ENCODE peak calls at places on chromosomes 12 and 14, in four cellular contexts. One of them, this sample, is unnamed.
A peak's percentile ranks its signal among the peaks of the same experiment; 100 is the strongest.

GRCh38 chr12:102459314-102459713 is 21.0 kb downstream of the IGF1 start:
- DNase-seq in H1: no peak
- DNase-seq in HepG2: no peak
- DNase-seq in K562: no peak
- DNase-seq in this sample: no peak

GRCh38 chr14:92400579-92401444 is 77.8 kb downstream of the SLC24A4 start:
- DNase-seq in H1: no peak
- DNase-seq in HepG2: no peak
- DNase-seq in K562: no peak
- DNase-seq in this sample: peak; percentile 82

GRCh38 chr12:66548338-66549049 is 130.4 kb downstream of the GRIP1 start:
- DNase-seq in HepG2: no peak
- DNase-seq in H1: no peak
- DNase-seq in K562: no peak
- DNase-seq in this sample: no peak

GRCh38 chr12:65670775-65671174 is 153.5 kb upstream of the HMGA2 start:
- DNase-seq in HepG2: no peak
- DNase-seq in H1: no peak
- DNase-seq in K562: no peak
- DNase-seq in this sample: no peak

GRCh38 chr12:51395283-51396230 is 4.4 kb upstream of the GALNT6 start:
- DNase-seq in HepG2: no peak
- DNase-seq in H1: no peak
- DNase-seq in K562: peak; percentile 79
- DNase-seq in this sample: peak; percentile 70

GRCh38 chr14:23629831-23630396 is 6.2 kb upstream of the DHRS2 start:
- DNase-seq in K562: no peak
- DNase-seq in H1: no peak
- DNase-seq in HepG2: no peak
- DNase-seq in this sample: no peak

GRCh38 chr12:53578783-53579182 is 47.4 kb downstream of the ATF7 start:
- DNase-seq in K562: no peak
- DNase-seq in HepG2: no peak
- DNase-seq in H1: no peak
- DNase-seq in this sample: no peak

GRCh38 chr12:128711486-128711885 is 112.3 kb downstream of the SLC15A4 start:
- DNase-seq in HepG2: no peak
- DNase-seq in K562: no peak
- DNase-seq in H1: no peak
- DNase-seq in this sample: no peak

GRCh38 chr12:111942557-111942956 is 70.4 kb downstream of the TMEM116 start:
- DNase-seq in H1: no peak
- DNase-seq in HepG2: no peak
- DNase-seq in K562: no peak
- DNase-seq in this sample: no peak

GRCh38 chr14:70188608-70189540 is at the start of gene SLC8A3:
- DNase-seq in H1: no peak
- DNase-seq in HepG2: no peak
- DNase-seq in K562: no peak
- DNase-seq in this sample: no peak

GRCh38 chr12:4388662-4389061 is 9.2 kb upstream of the FGF23 start:
- DNase-seq in HepG2: no peak
- DNase-seq in K562: peak; percentile 82
- DNase-seq in H1: no peak
- DNase-seq in this sample: no peak

GRCh38 chr14:81265641-81266169 is 44.9 kb upstream of the GTF2A1 start:
- DNase-seq in H1: no peak
- DNase-seq in HepG2: no peak
- DNase-seq in K562: no peak
- DNase-seq in this sample: no peak

GRCh38 chr14:25132094-25132493 is 82.1 kb upstream of the STXBP6 start:
- DNase-seq in K562: no peak
- DNase-seq in H1: no peak
- DNase-seq in HepG2: no peak
- DNase-seq in this sample: no peak

GRCh38 chr14:49541049-49541448 is 45.1 kb downstream of the RPS29 start:
- DNase-seq in H1: no peak
- DNase-seq in HepG2: no peak
- DNase-seq in K562: no peak
- DNase-seq in this sample: no peak

GRCh38 chr14:41607966-41608663 is 1.4 kb downstream of the LRFN5 start:
- DNase-seq in H1: no peak
- DNase-seq in HepG2: no peak
- DNase-seq in K562: no peak
- DNase-seq in this sample: no peak

GRCh38 chr12:102204025-102204424 is 6.4 kb upstream of the PMCH start:
- DNase-seq in K562: no peak
- DNase-seq in HepG2: no peak
- DNase-seq in H1: no peak
- DNase-seq in this sample: no peak

GRCh38 chr12:121560392-121561021 is 20.3 kb downstream of the KDM2B start:
- DNase-seq in H1: no peak
- DNase-seq in K562: no peak
- DNase-seq in HepG2: no peak
- DNase-seq in this sample: peak; percentile 63

GRCh38 chr12:57148469-57149308 is 1.3 kb upstream of the LRP1-AS start:
- DNase-seq in HepG2: peak; percentile 73
- DNase-seq in H1: no peak
- DNase-seq in K562: no peak
- DNase-seq in this sample: no peak

GRCh38 chr14:68621400-68622365 is 171.2 kb downstream of the ZFP36L1 start:
- DNase-seq in HepG2: no peak
- DNase-seq in H1: no peak
- DNase-seq in K562: no peak
- DNase-seq in this sample: no peak

GRCh38 chr12:58310828-58311273 is 369.5 kb downstream of the ATP23 start:
- DNase-seq in HepG2: peak; percentile 28
- DNase-seq in H1: no peak
- DNase-seq in K562: no peak
- DNase-seq in this sample: no peak

GRCh38 chr14:29805415-29806123 is 122.1 kb downstream of the PRKD1 start:
- DNase-seq in HepG2: no peak
- DNase-seq in K562: peak; percentile 7
- DNase-seq in H1: no peak
- DNase-seq in this sample: no peak

GRCh38 chr12:112303004-112303403 is 79.2 kb downstream of the HECTD4 start:
- DNase-seq in HepG2: no peak
- DNase-seq in H1: no peak
- DNase-seq in K562: no peak
- DNase-seq in this sample: peak; percentile 91

GRCh38 chr12:125185311-125185739 is 120.1 kb downstream of the AACS start:
- DNase-seq in K562: no peak
- DNase-seq in HepG2: no peak
- DNase-seq in H1: no peak
- DNase-seq in this sample: no peak

GRCh38 chr12:110582286-110583136 is 607 bp downstream of the PPTC7 start:
- DNase-seq in K562: peak; percentile 61
- DNase-seq in H1: no peak
- DNase-seq in HepG2: no peak
- DNase-seq in this sample: no peak

GRCh38 chr12:52442600-52443061 is 8.5 kb upstream of the KRT75 start:
- DNase-seq in K562: no peak
- DNase-seq in HepG2: no peak
- DNase-seq in H1: peak; percentile 39
- DNase-seq in this sample: no peak

GRCh38 chr14:102795060-102795925 is 18.0 kb downstream of the TRAF3 start:
- DNase-seq in HepG2: peak; percentile 82
- DNase-seq in K562: peak; percentile 26
- DNase-seq in H1: no peak
- DNase-seq in this sample: no peak

GRCh38 chr14:98925362-98926040 is 346.5 kb downstream of the BCL11B start:
- DNase-seq in K562: no peak
- DNase-seq in H1: no peak
- DNase-seq in HepG2: no peak
- DNase-seq in this sample: no peak

GRCh38 chr12:1739368-1739767 is 48.5 kb downstream of the ADIPOR2 start:
- DNase-seq in HepG2: no peak
- DNase-seq in H1: no peak
- DNase-seq in K562: no peak
- DNase-seq in this sample: no peak

GRCh38 chr14:68464716-68465115 is 328.2 kb downstream of the ZFP36L1 start:
- DNase-seq in HepG2: no peak
- DNase-seq in H1: no peak
- DNase-seq in K562: no peak
- DNase-seq in this sample: no peak

GRCh38 chr12:68271346-68271745 is 17.9 kb upstream of the IL22 start:
- DNase-seq in K562: no peak
- DNase-seq in H1: no peak
- DNase-seq in HepG2: no peak
- DNase-seq in this sample: no peak

GRCh38 chr12:89789862-89790261 is 81.2 kb upstream of the ATP2B1 start:
- DNase-seq in K562: no peak
- DNase-seq in H1: no peak
- DNase-seq in HepG2: no peak
- DNase-seq in this sample: peak; percentile 43

GRCh38 chr12:108730337-108731104 is 797 bp downstream of the CORO1C start:
- DNase-seq in HepG2: peak; percentile 54
- DNase-seq in H1: peak; percentile 57
- DNase-seq in K562: peak; percentile 59
- DNase-seq in this sample: no peak

GRCh38 chr12:91893476-91893875 is 252.2 kb downstream of the BTG1 start:
- DNase-seq in K562: no peak
- DNase-seq in H1: no peak
- DNase-seq in HepG2: no peak
- DNase-seq in this sample: no peak

GRCh38 chr12:29320295-29321090 is 60.5 kb downstream of the ERGIC2 start:
- DNase-seq in K562: no peak
- DNase-seq in H1: no peak
- DNase-seq in HepG2: peak; percentile 2
- DNase-seq in this sample: no peak

GRCh38 chr14:24057867-24058259 is 6.1 kb downstream of the CARMIL3 start:
- DNase-seq in K562: no peak
- DNase-seq in H1: no peak
- DNase-seq in HepG2: no peak
- DNase-seq in this sample: no peak

GRCh38 chr14:89185919-89186849 is 230.8 kb downstream of the FOXN3 start:
- DNase-seq in HepG2: no peak
- DNase-seq in K562: no peak
- DNase-seq in H1: no peak
- DNase-seq in this sample: no peak

GRCh38 chr14:38135096-38135495 is 72.6 kb upstream of the SSTR1 start:
- DNase-seq in K562: no peak
- DNase-seq in HepG2: no peak
- DNase-seq in H1: no peak
- DNase-seq in this sample: no peak

GRCh38 chr14:64770751-64771150 is 66.5 kb downstream of the PLEKHG3 start:
- DNase-seq in H1: no peak
- DNase-seq in K562: no peak
- DNase-seq in HepG2: no peak
- DNase-seq in this sample: no peak

GRCh38 chr14:64767215-64767964 is 63.2 kb downstream of the PLEKHG3 start:
- DNase-seq in HepG2: no peak
- DNase-seq in H1: no peak
- DNase-seq in K562: no peak
- DNase-seq in this sample: no peak

GRCh38 chr14:64769096-64770020 is 65.1 kb downstream of the PLEKHG3 start:
- DNase-seq in HepG2: no peak
- DNase-seq in H1: no peak
- DNase-seq in K562: no peak
- DNase-seq in this sample: no peak

GRCh38 chr14:64766430-64767151 is 62.4 kb downstream of the PLEKHG3 start:
- DNase-seq in H1: no peak
- DNase-seq in HepG2: no peak
- DNase-seq in K562: no peak
- DNase-seq in this sample: no peak

GRCh38 chr14:64768401-64769095 is 64.3 kb downstream of the PLEKHG3 start:
- DNase-seq in K562: no peak
- DNase-seq in H1: no peak
- DNase-seq in HepG2: no peak
- DNase-seq in this sample: no peak
- TF ChIP-seq YY1 in K562: no peak
- TF ChIP-seq YY1 in H1: no peak
- TF ChIP-seq YY1 in HepG2: no peak
- TF ChIP-seq YY1 in this sample: no peak

GRCh38 chr14:104036250-104036649 is 49.2 kb upstream of the ASPG start:
- DNase-seq in H1: no peak
- DNase-seq in HepG2: no peak
- DNase-seq in K562: no peak
- DNase-seq in this sample: no peak

GRCh38 chr14:104030958-104031357 is 54.5 kb upstream of the ASPG start:
- DNase-seq in HepG2: no peak
- DNase-seq in K562: no peak
- DNase-seq in H1: no peak
- DNase-seq in this sample: no peak

GRCh38 chr14:104026024-104026423 is 59.5 kb upstream of the ASPG start:
- DNase-seq in H1: no peak
- DNase-seq in HepG2: no peak
- DNase-seq in K562: no peak
- DNase-seq in this sample: no peak

GRCh38 chr14:104035300-104035699 is 50.2 kb upstream of the ASPG start:
- DNase-seq in H1: no peak
- DNase-seq in K562: no peak
- DNase-seq in HepG2: no peak
- DNase-seq in this sample: no peak

GRCh38 chr14:104031384-104031783 is 54.1 kb upstream of the ASPG start:
- DNase-seq in HepG2: no peak
- DNase-seq in K562: no peak
- DNase-seq in H1: no peak
- DNase-seq in this sample: no peak
- TF ChIP-seq SP1 in HepG2: no peak
- TF ChIP-seq SP1 in K562: no peak
- TF ChIP-seq SP1 in H1: no peak
- TF ChIP-seq SP1 in this sample: no peak

DNA sequence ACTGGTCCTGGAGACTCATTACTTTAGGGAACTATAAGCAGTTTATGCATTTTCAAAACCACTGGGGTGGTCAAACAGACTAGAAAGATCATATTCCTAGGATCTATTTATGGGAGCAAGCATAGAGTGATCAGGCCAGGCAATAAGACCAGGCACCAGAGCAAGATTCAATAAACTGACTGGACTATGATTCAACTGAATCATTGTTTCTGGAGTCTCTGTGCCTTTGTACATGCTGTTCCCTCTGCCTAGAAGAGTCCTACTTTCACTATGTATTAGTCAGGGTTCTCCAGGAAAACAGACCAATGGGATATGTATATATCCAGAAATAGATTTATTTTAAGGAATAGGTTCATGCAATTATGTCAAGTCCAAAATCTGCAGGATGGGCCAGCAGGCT is 55.5 kb downstream of the EMP1 start:
- DNase-seq in K562: no peak
- DNase-seq in HepG2: no peak
- DNase-seq in H1: no peak
- DNase-seq in this sample: no peak
- TF ChIP-seq TAF1 in K562: no peak
- TF ChIP-seq TAF1 in HepG2: no peak
- TF ChIP-seq TAF1 in H1: no peak
- TF ChIP-seq TAF1 in this sample: no peak

GRCh38 chr12:81439344-81439743 is 319.8 kb downstream of the PPFIA2 start:
- DNase-seq in H1: no peak
- DNase-seq in K562: no peak
- DNase-seq in HepG2: no peak
- DNase-seq in this sample: no peak

GRCh38 chr12:81440001-81440400 is 319.1 kb downstream of the PPFIA2 start:
- DNase-seq in K562: no peak
- DNase-seq in H1: no peak
- DNase-seq in HepG2: no peak
- DNase-seq in this sample: no peak
- TF ChIP-seq YY1 in K562: no peak
- TF ChIP-seq YY1 in H1: no peak
- TF ChIP-seq YY1 in HepG2: no peak
- TF ChIP-seq YY1 in this sample: no peak

GRCh38 chr14:85191986-85192385 is 338.0 kb upstream of the FLRT2 start:
- DNase-seq in HepG2: no peak
- DNase-seq in K562: no peak
- DNase-seq in H1: no peak
- DNase-seq in this sample: no peak
- TF ChIP-seq SP1 in HepG2: no peak
- TF ChIP-seq SP1 in K562: no peak
- TF ChIP-seq SP1 in H1: no peak
- TF ChIP-seq SP1 in this sample: no peak